ENCODE peak calls at places on chromosome 15, in five cellular contexts. P is breast epithelium, J is H9, U is adrenal gland, F is mammary epithelial cell. N is an unnamed sample.

GRCh38 chr15:95603802-95604201 is 726.7 kb upstream of the NR2F2 start:
- DNase-seq in P (no peak), J (no peak), U (no peak), F (no peak), N (no peak)

GRCh38 chr15:39454189-39454986 is 126.5 kb upstream of the THBS1 start:
- DNase-seq in P (no peak), J (no peak), U (no peak), F (no peak), N (no peak)

GRCh38 chr15:73286356-73286755 is 82.4 kb downstream of the HCN4 start:
- DNase-seq in P (no peak), J (no peak), U (no peak), F (no peak), N (no peak)

GRCh38 chr15:71532994-71533393 is 277.4 kb upstream of the NR2E3 start:
- DNase-seq in P (no peak), J (peak; percentile 41), U (no peak), F (peak; percentile 63), N (no peak)

GRCh38 chr15:29337156-29337959 is 67.7 kb upstream of the NSMCE3 start:
- DNase-seq in P (no peak), J (no peak), U (no peak), F (no peak), N (no peak)

GRCh38 chr15:40597024-40597423 is 3.0 kb downstream of the KNL1 start:
- DNase-seq in P (no peak), J (no peak), U (no peak), F (no peak), N (no peak)

GRCh38 chr15:40873625-40874561 is at the start of gene RHOV:
- DNase-seq in P (peak; percentile 83), J (peak; percentile 94), U (peak; percentile 57), F (peak; percentile 80), N (no peak)

GRCh38 chr15:57440799-57441198 is 64.5 kb downstream of the CGNL1 start:
- DNase-seq in P (no peak), J (no peak), U (no peak), F (peak; percentile 70), N (peak; percentile 40)

GRCh38 chr15:67030036-67030762 is 35.2 kb upstream of the SMAD3 start:
- DNase-seq in P (no peak), J (peak; percentile 86), U (no peak), F (no peak), N (no peak)

GRCh38 chr15:74633781-74634180 is 18.1 kb downstream of the CLK3 start:
- DNase-seq in P (no peak), J (peak; percentile 21), U (no peak), F (no peak), N (no peak)

GRCh38 chr15:95829062-95829461 is 501.4 kb upstream of the NR2F2 start:
- DNase-seq in P (no peak), J (no peak), U (no peak), F (no peak), N (no peak)

GRCh38 chr15:39543651-39544050 is 37.2 kb upstream of the THBS1 start:
- DNase-seq in P (no peak), J (peak; percentile 70), U (no peak), F (no peak), N (no peak)

GRCh38 chr15:64163662-64164362 is 990 bp upstream of the PPIB start:
- DNase-seq in P (no peak), J (no peak), U (peak; percentile 76), F (peak; percentile 32), N (no peak)

GRCh38 chr15:41838400-41838897 is at the start of gene PLA2G4B:
- DNase-seq in P (peak; percentile 88), J (no peak), U (no peak), F (peak; percentile 52), N (peak; percentile 68)

GRCh38 chr15:31448635-31448979 is 122.0 kb downstream of the KLF13 start:
- DNase-seq in P (no peak), J (no peak), U (no peak), F (no peak), N (no peak)

GRCh38 chr15:91538782-91539181 is 314.7 kb upstream of the SLCO3A1 start:
- DNase-seq in P (no peak), J (no peak), U (no peak), F (no peak), N (no peak)
- H3K27ac ChIP-seq in P (no peak overlapping the region), J (no peak overlapping the region), U (no peak overlapping the region), F (no peak overlapping the region), N (no peak overlapping the region)

GRCh38 chr15:77475898-77476297 is 55.2 kb downstream of the HMG20A start:
- DNase-seq in P (no peak), J (peak; percentile 40), U (no peak), F (no peak), N (no peak)
- H3K27ac ChIP-seq in P (no peak overlapping the region), J (no peak overlapping the region), U (no peak overlapping the region), F (no peak overlapping the region), N (no peak overlapping the region)

GRCh38 chr15:100101389-100102089 is 240.2 kb downstream of the ADAMTS17 start:
- DNase-seq in P (no peak), J (no peak), U (no peak), F (no peak), N (no peak)
- H3K27ac ChIP-seq in P (no peak overlapping the region), J (no peak overlapping the region), U (no peak overlapping the region), F (no peak overlapping the region), N (no peak overlapping the region)

GRCh38 chr15:76181705-76182107 is 121.9 kb downstream of the TMEM266 start:
- DNase-seq in P (no peak), J (no peak), U (no peak), F (no peak), N (no peak)
- H3K27ac ChIP-seq in P (no peak overlapping the region), J (no peak overlapping the region), U (no peak overlapping the region), F (no peak overlapping the region), N (no peak overlapping the region)

N was measured in epithelial cell of prostate.